ENCODE peak calls at places on chromosome 11, in eight cellular contexts. One of them, this sample, is unnamed.

GRCh38 chr11:61777234-61778090 is 14.9 kb downstream of the TMEM258 start:
- DNase-seq in fibroblast of villous mesenchyme: no peak
- DNase-seq in activated CD4-positive, alpha-beta T cell treated with anti-CD3 and anti-CD28 coated beads, Interleukin-2, amount 50 U/mL, for 48 hours: peak; percentile 68
- DNase-seq in fibroblast of lung: no peak
- DNase-seq in brain microvascular endothelial cell: no peak
- DNase-seq in choroid plexus epithelial cell: no peak
- DNase-seq in MV-4-11: no peak
- DNase-seq in activated CD8-positive, alpha-beta T cell treated with anti-CD3 and anti-CD28 coated beads for 36 hours: peak; percentile 62
- DNase-seq in this sample: peak; percentile 38

GRCh38 chr11:76609736-76610370 is 60.7 kb downstream of the LRRC32 start:
- DNase-seq in brain microvascular endothelial cell: no peak
- DNase-seq in choroid plexus epithelial cell: peak; percentile 75
- DNase-seq in activated CD4-positive, alpha-beta T cell treated with anti-CD3 and anti-CD28 coated beads, Interleukin-2, amount 50 U/mL, for 48 hours: no peak
- DNase-seq in activated CD8-positive, alpha-beta T cell treated with anti-CD3 and anti-CD28 coated beads for 36 hours: no peak
- DNase-seq in fibroblast of lung: no peak
- DNase-seq in fibroblast of villous mesenchyme: peak; percentile 44
- DNase-seq in MV-4-11: no peak
- DNase-seq in this sample: no peak

GRCh38 chr11:64048042-64048854 is 12.5 kb downstream of the FLRT1 start:
- DNase-seq in fibroblast of villous mesenchyme: no peak
- DNase-seq in activated CD8-positive, alpha-beta T cell treated with anti-CD3 and anti-CD28 coated beads for 36 hours: no peak
- DNase-seq in fibroblast of lung: no peak
- DNase-seq in MV-4-11: no peak
- DNase-seq in brain microvascular endothelial cell: no peak
- DNase-seq in activated CD4-positive, alpha-beta T cell treated with anti-CD3 and anti-CD28 coated beads, Interleukin-2, amount 50 U/mL, for 48 hours: no peak
- DNase-seq in choroid plexus epithelial cell: no peak
- DNase-seq in this sample: no peak

GRCh38 chr11:26974068-26974790 is 19.7 kb upstream of the FIBIN start:
- DNase-seq in activated CD8-positive, alpha-beta T cell treated with anti-CD3 and anti-CD28 coated beads for 36 hours: no peak
- DNase-seq in fibroblast of lung: peak; percentile 50
- DNase-seq in activated CD4-positive, alpha-beta T cell treated with anti-CD3 and anti-CD28 coated beads, Interleukin-2, amount 50 U/mL, for 48 hours: no peak
- DNase-seq in choroid plexus epithelial cell: no peak
- DNase-seq in MV-4-11: no peak
- DNase-seq in fibroblast of villous mesenchyme: peak; percentile 69
- DNase-seq in brain microvascular endothelial cell: no peak
- DNase-seq in this sample: no peak

GRCh38 chr11:27524155-27524554 is 17.6 kb upstream of the LIN7C start:
- DNase-seq in fibroblast of lung: peak; percentile 27
- DNase-seq in MV-4-11: peak; percentile 48
- DNase-seq in activated CD8-positive, alpha-beta T cell treated with anti-CD3 and anti-CD28 coated beads for 36 hours: no peak
- DNase-seq in brain microvascular endothelial cell: peak; percentile 60
- DNase-seq in choroid plexus epithelial cell: peak; percentile 32
- DNase-seq in activated CD4-positive, alpha-beta T cell treated with anti-CD3 and anti-CD28 coated beads, Interleukin-2, amount 50 U/mL, for 48 hours: no peak
- DNase-seq in fibroblast of villous mesenchyme: peak; percentile 20
- DNase-seq in this sample: no peak

GRCh38 chr11:77036398-77036797 is 2.2 kb downstream of the B3GNT6 start:
- DNase-seq in brain microvascular endothelial cell: no peak
- DNase-seq in fibroblast of villous mesenchyme: no peak
- DNase-seq in MV-4-11: no peak
- DNase-seq in activated CD8-positive, alpha-beta T cell treated with anti-CD3 and anti-CD28 coated beads for 36 hours: no peak
- DNase-seq in fibroblast of lung: no peak
- DNase-seq in activated CD4-positive, alpha-beta T cell treated with anti-CD3 and anti-CD28 coated beads, Interleukin-2, amount 50 U/mL, for 48 hours: no peak
- DNase-seq in choroid plexus epithelial cell: no peak
- DNase-seq in this sample: no peak

GRCh38 chr11:76105637-76106036 is 100.7 kb downstream of the WNT11 start:
- DNase-seq in brain microvascular endothelial cell: no peak
- DNase-seq in choroid plexus epithelial cell: no peak
- DNase-seq in activated CD8-positive, alpha-beta T cell treated with anti-CD3 and anti-CD28 coated beads for 36 hours: no peak
- DNase-seq in MV-4-11: no peak
- DNase-seq in activated CD4-positive, alpha-beta T cell treated with anti-CD3 and anti-CD28 coated beads, Interleukin-2, amount 50 U/mL, for 48 hours: no peak
- DNase-seq in fibroblast of lung: no peak
- DNase-seq in fibroblast of villous mesenchyme: no peak
- DNase-seq in this sample: no peak

GRCh38 chr11:82869657-82870056 is 30.6 kb downstream of the PRCP start:
- DNase-seq in fibroblast of villous mesenchyme: peak; percentile 41
- DNase-seq in brain microvascular endothelial cell: no peak
- DNase-seq in choroid plexus epithelial cell: no peak
- DNase-seq in MV-4-11: no peak
- DNase-seq in activated CD8-positive, alpha-beta T cell treated with anti-CD3 and anti-CD28 coated beads for 36 hours: no peak
- DNase-seq in fibroblast of lung: peak; percentile 73
- DNase-seq in activated CD4-positive, alpha-beta T cell treated with anti-CD3 and anti-CD28 coated beads, Interleukin-2, amount 50 U/mL, for 48 hours: no peak
- DNase-seq in this sample: no peak

GRCh38 chr11:120228794-120229384 is 11.1 kb upstream of the POU2F3 start:
- DNase-seq in activated CD8-positive, alpha-beta T cell treated with anti-CD3 and anti-CD28 coated beads for 36 hours: no peak
- DNase-seq in choroid plexus epithelial cell: no peak
- DNase-seq in fibroblast of villous mesenchyme: no peak
- DNase-seq in activated CD4-positive, alpha-beta T cell treated with anti-CD3 and anti-CD28 coated beads, Interleukin-2, amount 50 U/mL, for 48 hours: no peak
- DNase-seq in brain microvascular endothelial cell: no peak
- DNase-seq in fibroblast of lung: no peak
- DNase-seq in MV-4-11: no peak
- DNase-seq in this sample: no peak

GRCh38 chr11:96050435-96051182 is 126.7 kb upstream of the MTMR2 start:
- DNase-seq in choroid plexus epithelial cell: peak; percentile 97
- DNase-seq in activated CD8-positive, alpha-beta T cell treated with anti-CD3 and anti-CD28 coated beads for 36 hours: no peak
- DNase-seq in fibroblast of villous mesenchyme: peak; percentile 92
- DNase-seq in fibroblast of lung: peak; percentile 83
- DNase-seq in activated CD4-positive, alpha-beta T cell treated with anti-CD3 and anti-CD28 coated beads, Interleukin-2, amount 50 U/mL, for 48 hours: no peak
- DNase-seq in MV-4-11: no peak
- DNase-seq in brain microvascular endothelial cell: peak; percentile 83
- DNase-seq in this sample: no peak

GRCh38 chr11:64045700-64046099 is 10.0 kb downstream of the FLRT1 start:
- DNase-seq in MV-4-11: no peak
- DNase-seq in fibroblast of villous mesenchyme: no peak
- DNase-seq in activated CD8-positive, alpha-beta T cell treated with anti-CD3 and anti-CD28 coated beads for 36 hours: no peak
- DNase-seq in fibroblast of lung: no peak
- DNase-seq in brain microvascular endothelial cell: no peak
- DNase-seq in choroid plexus epithelial cell: no peak
- DNase-seq in activated CD4-positive, alpha-beta T cell treated with anti-CD3 and anti-CD28 coated beads, Interleukin-2, amount 50 U/mL, for 48 hours: no peak
- DNase-seq in this sample: no peak

GRCh38 chr11:13917269-13917668 is 45.3 kb upstream of the SPON1 start:
- DNase-seq in activated CD4-positive, alpha-beta T cell treated with anti-CD3 and anti-CD28 coated beads, Interleukin-2, amount 50 U/mL, for 48 hours: no peak
- DNase-seq in activated CD8-positive, alpha-beta T cell treated with anti-CD3 and anti-CD28 coated beads for 36 hours: no peak
- DNase-seq in choroid plexus epithelial cell: no peak
- DNase-seq in MV-4-11: no peak
- DNase-seq in fibroblast of lung: no peak
- DNase-seq in brain microvascular endothelial cell: no peak
- DNase-seq in fibroblast of villous mesenchyme: no peak
- DNase-seq in this sample: no peak

GRCh38 chr11:82906236-82906635 is 4.7 kb downstream of the DDIAS start:
- DNase-seq in fibroblast of villous mesenchyme: peak; percentile 54
- DNase-seq in fibroblast of lung: peak; percentile 61
- DNase-seq in activated CD8-positive, alpha-beta T cell treated with anti-CD3 and anti-CD28 coated beads for 36 hours: no peak
- DNase-seq in MV-4-11: peak; percentile 42
- DNase-seq in choroid plexus epithelial cell: peak; percentile 52
- DNase-seq in brain microvascular endothelial cell: no peak
- DNase-seq in activated CD4-positive, alpha-beta T cell treated with anti-CD3 and anti-CD28 coated beads, Interleukin-2, amount 50 U/mL, for 48 hours: no peak
- DNase-seq in this sample: no peak

GRCh38 chr11:120108785-120109168 is 29.1 kb downstream of the TRIM29 start:
- DNase-seq in activated CD4-positive, alpha-beta T cell treated with anti-CD3 and anti-CD28 coated beads, Interleukin-2, amount 50 U/mL, for 48 hours: no peak
- DNase-seq in activated CD8-positive, alpha-beta T cell treated with anti-CD3 and anti-CD28 coated beads for 36 hours: no peak
- DNase-seq in fibroblast of lung: no peak
- DNase-seq in MV-4-11: no peak
- DNase-seq in fibroblast of villous mesenchyme: no peak
- DNase-seq in brain microvascular endothelial cell: no peak
- DNase-seq in choroid plexus epithelial cell: no peak
- DNase-seq in this sample: no peak

GRCh38 chr11:19455731-19456130 is 215.0 kb upstream of the E2F8 start:
- DNase-seq in MV-4-11: no peak
- DNase-seq in activated CD8-positive, alpha-beta T cell treated with anti-CD3 and anti-CD28 coated beads for 36 hours: no peak
- DNase-seq in fibroblast of lung: peak; percentile 80
- DNase-seq in choroid plexus epithelial cell: peak; percentile 55
- DNase-seq in brain microvascular endothelial cell: no peak
- DNase-seq in activated CD4-positive, alpha-beta T cell treated with anti-CD3 and anti-CD28 coated beads, Interleukin-2, amount 50 U/mL, for 48 hours: no peak
- DNase-seq in fibroblast of villous mesenchyme: peak; percentile 26
- DNase-seq in this sample: peak; percentile 54